ENCODE peak calls at places on chromosomes 12 and 14, in six cellular contexts. M is stromal cell of bone marrow; P is colonic mucosa; K is H54; G is stimulated activated CD4-positive, alpha-beta T cell treated with anti-CD3 and anti-CD28 coated beads, Interleukin-15, amount 100 ng/mL, for 48 hours; T is AG09319. E is an unnamed sample.

GRCh38 chr12:130356222-130356621 is 18.5 kb downstream of the PIWIL1 start:
- DNase-seq in M (no peak), P (no peak), K (no peak), G (no peak), T (no peak), E (no peak)

GRCh38 chr12:18683603-18684002 is 54.2 kb downstream of the PLCZ1 start:
- DNase-seq in M (no peak), P (no peak), K (no peak), G (no peak), T (no peak), E (no peak)

GRCh38 chr12:127388985-127389384 is 878.0 kb upstream of the TMEM132C start:
- DNase-seq in M (no peak), P (no peak), K (peak; percentile 23), G (no peak), T (no peak), E (no peak)

GRCh38 chr12:49054524-49054923 is 6.1 kb downstream of the KMT2D start:
- DNase-seq in M (no peak), P (no peak), K (no peak), G (no peak), T (no peak), E (peak; percentile 60)

GRCh38 chr12:12398026-12398859 is 41.4 kb downstream of the BORCS5 start:
- DNase-seq in M (peak; percentile 96), P (no peak), K (peak; percentile 57), G (no peak), T (peak; percentile 92), E (peak; percentile 72)

GRCh38 chr14:39680777-39681176 is 248.5 kb upstream of the FBXO33 start:
- DNase-seq in M (no peak), P (no peak), K (no peak), G (no peak), T (no peak), E (no peak)

GRCh38 chr12:53591301-53592206 is 34.6 kb downstream of the ATF7 start:
- DNase-seq in M (no peak), P (peak; percentile 33), K (no peak), G (no peak), T (no peak), E (no peak)

GRCh38 chr14:87111741-87112140 is 881.2 kb downstream of the GALC start:
- DNase-seq in M (no peak), P (no peak), K (no peak), G (no peak), T (no peak), E (no peak)

GRCh38 chr14:51333299-51333698 is 93.3 kb downstream of the TMX1 start:
- DNase-seq in M (no peak), P (no peak), K (no peak), G (no peak), T (no peak), E (no peak)

GRCh38 chr14:73058923-73059311 is 583 bp downstream of the RBM25 start:
- DNase-seq in M (no peak), P (no peak), K (peak; percentile 49), G (no peak), T (no peak), E (no peak)

GRCh38 chr12:93127582-93128331 is 198.7 kb upstream of the EEA1 start:
- DNase-seq in M (no peak), P (no peak), K (no peak), G (no peak), T (no peak), E (no peak)

GRCh38 chr12:25829192-25829591 is 129.3 kb upstream of the RASSF8 start:
- DNase-seq in M (peak; percentile 98), P (no peak), K (peak; percentile 39), G (no peak), T (peak; percentile 99), E (no peak)

GRCh38 chr12:2902287-2902880 is 11.7 kb downstream of the TULP3 start:
- DNase-seq in M (no peak), P (no peak), K (no peak), G (no peak), T (no peak), E (no peak)

GRCh38 chr12:131066207-131066885 is 112.6 kb downstream of the ADGRD1 start:
- DNase-seq in M (no peak), P (no peak), K (no peak), G (no peak), T (no peak), E (peak; percentile 69)

GRCh38 chr12:27193854-27194544 is 50.1 kb upstream of the STK38L start:
- DNase-seq in M (peak; percentile 61), P (no peak), K (no peak), G (no peak), T (no peak), E (no peak)

GRCh38 chr14:31834616-31835015 is 242.5 kb upstream of the ARHGAP5 start:
- DNase-seq in M (peak; percentile 16), P (no peak), K (no peak), G (no peak), T (no peak), E (no peak)

GRCh38 chr12:104626069-104626690 is 169.4 kb downstream of the CHST11 start:
- DNase-seq in M (no peak), P (no peak), K (no peak), G (no peak), T (no peak), E (no peak)

GRCh38 chr14:96940009-96940408 is 142.8 kb downstream of the VRK1 start:
- DNase-seq in M (no peak), P (no peak), K (peak; percentile 19), G (no peak), T (no peak), E (no peak)

GRCh38 chr12:69732088-69732487 is 6.6 kb upstream of the RAB3IP start:
- DNase-seq in M (no peak), P (no peak), K (no peak), G (no peak), T (no peak), E (no peak)

GRCh38 chr14:91744068-91744480 is 12.2 kb upstream of the CATSPERB start:
- DNase-seq in M (no peak), P (peak; percentile 69), K (no peak), G (no peak), T (no peak), E (no peak)

GRCh38 chr12:92898755-92899154 is 30.3 kb downstream of the EEA1 start:
- DNase-seq in M (no peak), P (no peak), K (no peak), G (no peak), T (no peak), E (no peak)

E was measured in sciatic nerve.